ENCODE peak calls at places on chromosomes 4 and X, in five cellular contexts. One of them, this sample, is unnamed.
A peak's percentile ranks its signal among the peaks of the same experiment; 100 is the strongest.

GRCh38 chr4:124931050-124931449 is 218.5 kb upstream of the ANKRD50 start:
- DNase-seq in H1: no peak
- DNase-seq in HepG2: no peak
- DNase-seq in IMR-90: peak; percentile 77
- DNase-seq in K562: no peak
- DNase-seq in this sample: no peak

GRCh38 chr4:147596976-147597375 is 20.2 kb upstream of the TMEM184C start:
- DNase-seq in K562: no peak
- DNase-seq in H1: no peak
- DNase-seq in HepG2: no peak
- DNase-seq in IMR-90: peak; percentile 93
- DNase-seq in this sample: peak; percentile 10

GRCh38 chrX:65532016-65532415 is 2.6 kb downstream of the LAS1L start:
- DNase-seq in K562: no peak
- DNase-seq in H1: no peak
- DNase-seq in IMR-90: no peak
- DNase-seq in HepG2: no peak
- DNase-seq in this sample: no peak

GRCh38 chr4:49018718-49019295 is 32.7 kb downstream of the CWH43 start:
- DNase-seq in H1: no peak
- DNase-seq in IMR-90: no peak
- DNase-seq in K562: no peak
- DNase-seq in HepG2: no peak
- DNase-seq in this sample: no peak

GRCh38 chr4:23305026-23305425 is 584.8 kb downstream of the PPARGC1A start:
- DNase-seq in H1: no peak
- DNase-seq in IMR-90: no peak
- DNase-seq in K562: no peak
- DNase-seq in HepG2: peak; percentile 2
- DNase-seq in this sample: no peak

GRCh38 chr4:173935622-173936405 is 347.7 kb downstream of the FBXO8 start:
- DNase-seq in HepG2: no peak
- DNase-seq in H1: no peak
- DNase-seq in IMR-90: peak; percentile 72
- DNase-seq in K562: no peak
- DNase-seq in this sample: peak; percentile 20

GRCh38 chr4:46839128-46839527 is 69.9 kb downstream of the COX7B2 start:
- DNase-seq in HepG2: no peak
- DNase-seq in H1: no peak
- DNase-seq in IMR-90: no peak
- DNase-seq in K562: no peak
- DNase-seq in this sample: no peak

GRCh38 chrX:80576267-80576666 is 156.0 kb downstream of the TENT5D start:
- DNase-seq in H1: no peak
- DNase-seq in IMR-90: no peak
- DNase-seq in K562: no peak
- DNase-seq in HepG2: no peak
- DNase-seq in this sample: no peak

GRCh38 chr4:188841523-188841922 is 702.3 kb downstream of the TRIML1 start:
- DNase-seq in H1: no peak
- DNase-seq in IMR-90: no peak
- DNase-seq in HepG2: no peak
- DNase-seq in K562: no peak
- DNase-seq in this sample: no peak

GRCh38 chr4:2829933-2830451 is 13.7 kb upstream of the ADD1 start:
- DNase-seq in K562: no peak
- DNase-seq in H1: no peak
- DNase-seq in HepG2: no peak
- DNase-seq in IMR-90: no peak
- DNase-seq in this sample: no peak

GRCh38 chrX:11180571-11180970 is 69.4 kb downstream of the HCCS start:
- DNase-seq in IMR-90: no peak
- DNase-seq in K562: no peak
- DNase-seq in H1: no peak
- DNase-seq in HepG2: no peak
- DNase-seq in this sample: no peak

GRCh38 chrX:2935364-2935748 is 6.2 kb upstream of the ARSD start:
- DNase-seq in H1: no peak
- DNase-seq in K562: no peak
- DNase-seq in HepG2: no peak
- DNase-seq in IMR-90: no peak
- DNase-seq in this sample: no peak

GRCh38 chr4:95417531-95417930 is 131.2 kb downstream of the UNC5C start:
- DNase-seq in H1: no peak
- DNase-seq in K562: no peak
- DNase-seq in HepG2: no peak
- DNase-seq in IMR-90: no peak
- DNase-seq in this sample: no peak

GRCh38 chr4:54976682-54977081 is 148.7 kb downstream of the KDR start:
- DNase-seq in HepG2: peak; percentile 8
- DNase-seq in IMR-90: no peak
- DNase-seq in H1: peak; percentile 54
- DNase-seq in K562: peak; percentile 12
- DNase-seq in this sample: no peak

GRCh38 chr4:3241905-3242304 is 7.1 kb upstream of the MSANTD1 start:
- DNase-seq in IMR-90: peak; percentile 89
- DNase-seq in K562: peak; percentile 81
- DNase-seq in HepG2: no peak
- DNase-seq in H1: no peak
- DNase-seq in this sample: no peak

GRCh38 chrX:7926501-7926900 is 712 bp downstream of the PNPLA4 start:
- DNase-seq in K562: no peak
- DNase-seq in H1: no peak
- DNase-seq in HepG2: no peak
- DNase-seq in IMR-90: peak; percentile 0
- DNase-seq in this sample: no peak

GRCh38 chr4:182768821-182769220 is 148.4 kb downstream of the DCTD start:
- DNase-seq in IMR-90: peak; percentile 42
- DNase-seq in K562: no peak
- DNase-seq in H1: no peak
- DNase-seq in HepG2: no peak
- DNase-seq in this sample: no peak

GRCh38 chr4:109735566-109736454 is 5.9 kb upstream of the PLA2G12A start:
- DNase-seq in HepG2: no peak
- DNase-seq in IMR-90: peak; percentile 50
- DNase-seq in K562: peak; percentile 94
- DNase-seq in H1: no peak
- DNase-seq in this sample: no peak

DNA sequence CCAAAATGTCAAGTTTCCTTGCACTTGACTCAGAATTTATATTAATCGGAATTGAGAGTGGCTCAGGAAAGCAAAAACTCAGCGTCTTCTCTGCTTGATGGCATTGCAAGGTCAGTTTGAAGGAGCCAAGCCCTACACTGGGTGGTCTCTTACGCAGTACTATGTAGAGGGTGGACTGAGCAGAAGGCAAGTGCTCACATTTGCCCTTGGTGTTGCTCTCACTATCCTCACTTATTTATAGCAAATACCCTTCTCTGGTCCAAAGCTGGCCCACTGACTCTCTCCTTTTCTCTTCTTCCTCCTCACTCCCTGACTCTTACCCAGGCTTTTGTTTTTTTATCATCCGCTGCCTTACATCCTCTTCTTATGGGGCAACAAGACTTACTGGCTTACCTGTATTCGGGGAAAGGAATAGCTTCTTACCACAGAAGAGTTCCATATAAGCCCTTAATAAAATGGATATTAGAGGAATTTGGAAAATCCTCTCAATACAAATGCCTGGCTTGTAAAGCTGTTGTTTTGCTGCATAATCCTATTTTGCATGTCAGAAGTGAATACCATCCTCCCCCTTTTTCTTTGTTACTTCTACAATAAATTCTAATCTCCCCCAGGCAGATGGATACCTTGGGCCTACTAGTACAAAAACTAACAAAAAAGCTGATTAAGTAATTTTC is 24.8 kb upstream of the GATB start:
- DNase-seq in H1: no peak
- DNase-seq in IMR-90: no peak
- DNase-seq in K562: no peak
- DNase-seq in HepG2: no peak
- DNase-seq in this sample: no peak
- TF ChIP-seq MAFK in H1: no peak
- TF ChIP-seq MAFK in IMR-90: no peak
- TF ChIP-seq MAFK in K562: no peak
- TF ChIP-seq MAFK in HepG2: peak; percentile 30
- TF ChIP-seq MAFK in this sample: peak; percentile 24

DNA sequence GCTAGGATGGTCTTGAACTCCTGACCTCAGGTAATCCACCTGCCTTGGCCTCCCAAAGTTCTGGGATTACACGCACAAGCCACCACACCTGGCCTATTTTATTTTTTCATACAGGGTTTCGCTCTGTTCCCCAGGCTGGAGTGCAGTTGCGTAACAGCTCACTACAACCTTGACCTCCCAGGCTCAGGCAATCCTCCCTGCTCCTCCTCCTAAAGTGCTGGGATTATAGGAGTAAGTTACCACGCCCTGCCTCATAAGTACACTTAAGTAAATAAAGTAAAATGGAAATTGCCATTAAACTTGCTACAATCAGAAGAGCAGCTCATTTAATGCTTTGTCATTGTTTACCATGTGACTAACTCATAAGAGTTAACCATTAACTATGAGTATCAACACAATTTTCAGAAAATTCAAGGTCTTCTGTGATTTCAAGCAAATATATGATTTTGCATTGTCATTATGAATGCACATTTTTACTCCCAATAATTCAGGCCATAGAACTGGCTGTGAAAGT is 12.3 kb downstream of the UGDH start:
- DNase-seq in H1: no peak
- DNase-seq in IMR-90: peak; percentile 66
- DNase-seq in K562: peak; percentile 24
- DNase-seq in HepG2: peak; percentile 99
- DNase-seq in this sample: peak; percentile 57
- H3K27ac ChIP-seq in H1: no peak overlapping the region
- H3K27ac ChIP-seq in IMR-90: peak overlapping the region; percentile 85
- H3K27ac ChIP-seq in K562: peak overlapping the region; percentile 75
- H3K27ac ChIP-seq in HepG2: peak overlapping the region; percentile 97
- H3K27ac ChIP-seq in this sample: peak overlapping the region; percentile 98

GRCh38 chrX:31508338-31508737 is 436.5 kb upstream of the FTHL17 start:
- DNase-seq in IMR-90: peak; percentile 60
- DNase-seq in HepG2: peak; percentile 8
- DNase-seq in K562: no peak
- DNase-seq in H1: no peak
- DNase-seq in this sample: no peak
- TF ChIP-seq MAFK in IMR-90: no peak
- TF ChIP-seq MAFK in HepG2: no peak
- TF ChIP-seq MAFK in K562: no peak
- TF ChIP-seq MAFK in H1: no peak
- TF ChIP-seq MAFK in this sample: no peak

GRCh38 chr4:40199179-40199670 is 2.4 kb downstream of the RHOH start:
- DNase-seq in H1: no peak
- DNase-seq in HepG2: no peak
- DNase-seq in IMR-90: no peak
- DNase-seq in K562: peak; percentile 53
- DNase-seq in this sample: no peak
- H3K27ac ChIP-seq in H1: no peak overlapping the region
- H3K27ac ChIP-seq in HepG2: no peak overlapping the region
- H3K27ac ChIP-seq in IMR-90: no peak overlapping the region
- H3K27ac ChIP-seq in K562: peak overlapping the region; percentile 85
- H3K27ac ChIP-seq in this sample: no peak overlapping the region

DNA sequence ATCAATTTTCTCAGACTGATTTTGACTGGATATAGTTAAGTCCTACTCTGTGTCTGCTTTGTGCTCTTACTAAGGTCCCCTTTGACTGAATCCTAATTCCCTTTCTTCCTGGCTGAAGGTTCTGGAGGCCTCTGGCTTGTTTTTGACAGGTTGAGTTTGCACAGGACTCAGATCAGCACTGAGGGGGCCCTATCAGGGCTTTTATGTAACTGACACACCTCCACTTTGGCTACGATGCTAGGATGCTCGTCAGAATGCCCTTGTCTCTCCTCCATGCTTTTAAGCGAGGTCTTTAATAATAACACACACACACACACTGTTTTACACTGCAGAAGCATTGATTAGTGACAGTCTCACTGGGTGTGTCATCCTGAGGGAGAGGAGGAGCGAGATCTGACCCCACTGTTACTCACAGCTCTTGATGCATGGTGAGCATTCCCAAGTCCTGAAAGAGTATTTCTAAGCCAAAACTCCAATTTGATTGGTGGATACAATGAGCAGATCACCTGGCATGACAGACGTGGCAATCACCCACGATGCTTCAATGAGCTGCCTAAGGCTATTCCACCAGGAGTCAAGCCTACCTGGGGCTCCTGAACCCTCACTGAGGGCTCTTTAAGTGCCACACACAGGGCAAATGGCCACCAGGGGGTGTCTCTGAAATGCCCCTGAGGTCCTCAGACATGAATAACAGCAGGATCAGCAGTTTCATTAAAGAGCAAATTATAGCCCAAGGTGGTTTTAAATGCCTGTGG is 130.4 kb upstream of the CPEB2 start:
- DNase-seq in IMR-90: no peak
- DNase-seq in H1: peak; percentile 61
- DNase-seq in K562: peak; percentile 55
- DNase-seq in HepG2: peak; percentile 3
- DNase-seq in this sample: no peak
- TF ChIP-seq MAFK in IMR-90: peak; percentile 5
- TF ChIP-seq MAFK in H1: peak; percentile 75
- TF ChIP-seq MAFK in K562: peak; percentile 64
- TF ChIP-seq MAFK in HepG2: peak; percentile 74
- TF ChIP-seq MAFK in this sample: peak; percentile 84

GRCh38 chr4:17687237-17687857 is 72.9 kb downstream of the MED28 start:
- DNase-seq in IMR-90: no peak
- DNase-seq in H1: no peak
- DNase-seq in HepG2: no peak
- DNase-seq in K562: no peak
- DNase-seq in this sample: no peak
- H3K27ac ChIP-seq in IMR-90: no peak overlapping the region
- H3K27ac ChIP-seq in H1: no peak overlapping the region
- H3K27ac ChIP-seq in HepG2: no peak overlapping the region
- H3K27ac ChIP-seq in K562: no peak overlapping the region
- H3K27ac ChIP-seq in this sample: no peak overlapping the region

GRCh38 chr4:13701937-13702446 is 74.5 kb upstream of the BOD1L1 start:
- DNase-seq in HepG2: peak; percentile 1
- DNase-seq in H1: no peak
- DNase-seq in IMR-90: peak; percentile 62
- DNase-seq in K562: no peak
- DNase-seq in this sample: peak; percentile 89
- TF ChIP-seq MAFK in HepG2: no peak
- TF ChIP-seq MAFK in H1: no peak
- TF ChIP-seq MAFK in IMR-90: no peak
- TF ChIP-seq MAFK in K562: no peak
- TF ChIP-seq MAFK in this sample: no peak

GRCh38 chr4:107683873-107684272 is 36.2 kb downstream of the PAPSS1 start:
- DNase-seq in HepG2: peak; percentile 77
- DNase-seq in K562: no peak
- DNase-seq in IMR-90: no peak
- DNase-seq in H1: no peak
- DNase-seq in this sample: peak; percentile 60
- H3K27ac ChIP-seq in HepG2: peak overlapping the region; percentile 12
- H3K27ac ChIP-seq in K562: no peak overlapping the region
- H3K27ac ChIP-seq in IMR-90: no peak overlapping the region
- H3K27ac ChIP-seq in H1: no peak overlapping the region
- H3K27ac ChIP-seq in this sample: peak overlapping the region; percentile 52

GRCh38 chr4:83205760-83206159 is 78.8 kb downstream of the COQ2 start:
- DNase-seq in HepG2: no peak
- DNase-seq in K562: no peak
- DNase-seq in IMR-90: no peak
- DNase-seq in H1: no peak
- DNase-seq in this sample: no peak
- TF ChIP-seq MAFK in HepG2: no peak
- TF ChIP-seq MAFK in K562: no peak
- TF ChIP-seq MAFK in IMR-90: no peak
- TF ChIP-seq MAFK in H1: no peak
- TF ChIP-seq MAFK in this sample: no peak

This sample was measured in A549.